ENCODE peak calls at places on chromosomes 7 and 10, in four cellular contexts. One of them, this sample, is unnamed.

GRCh38 chr7:12893292-12893691 is 205.9 kb downstream of the ARL4A start:
- DNase-seq in CD8-positive, alpha-beta memory T cell: no peak
- DNase-seq in endodermal cell: no peak
- DNase-seq in Panc1: no peak
- DNase-seq in this sample: no peak

GRCh38 chr7:156751319-156751718 is 110.7 kb downstream of the RNF32 start:
- DNase-seq in endodermal cell: no peak
- DNase-seq in Panc1: no peak
- DNase-seq in CD8-positive, alpha-beta memory T cell: no peak
- DNase-seq in this sample: peak; percentile 72

GRCh38 chr10:110725809-110726641 is 81.9 kb downstream of the RBM20 start:
- DNase-seq in CD8-positive, alpha-beta memory T cell: no peak
- DNase-seq in Panc1: no peak
- DNase-seq in endodermal cell: peak; percentile 66
- DNase-seq in this sample: no peak

GRCh38 chr7:134514663-134515062 is 12.7 kb upstream of the AKR1B10 start:
- DNase-seq in CD8-positive, alpha-beta memory T cell: peak; percentile 32
- DNase-seq in endodermal cell: no peak
- DNase-seq in Panc1: peak; percentile 62
- DNase-seq in this sample: peak; percentile 25

GRCh38 chr10:114026189-114027040 is 17.3 kb upstream of the ADRB1 start:
- DNase-seq in CD8-positive, alpha-beta memory T cell: no peak
- DNase-seq in Panc1: peak; percentile 94
- DNase-seq in endodermal cell: peak; percentile 61
- DNase-seq in this sample: peak; percentile 41

GRCh38 chr7:132435016-132435990 is 141.0 kb downstream of the PLXNA4 start:
- DNase-seq in CD8-positive, alpha-beta memory T cell: no peak
- DNase-seq in endodermal cell: no peak
- DNase-seq in Panc1: no peak
- DNase-seq in this sample: no peak

GRCh38 chr10:111837985-111838384 is 345.6 kb downstream of the GPAM start:
- DNase-seq in CD8-positive, alpha-beta memory T cell: no peak
- DNase-seq in endodermal cell: no peak
- DNase-seq in Panc1: no peak
- DNase-seq in this sample: no peak

GRCh38 chr7:40996330-40996729 is 706.6 kb downstream of the INHBA start:
- DNase-seq in endodermal cell: no peak
- DNase-seq in CD8-positive, alpha-beta memory T cell: no peak
- DNase-seq in Panc1: no peak
- DNase-seq in this sample: no peak

GRCh38 chr7:37832194-37832593 is 16.2 kb upstream of the NME8 start:
- DNase-seq in endodermal cell: no peak
- DNase-seq in CD8-positive, alpha-beta memory T cell: no peak
- DNase-seq in Panc1: no peak
- DNase-seq in this sample: no peak

GRCh38 chr10:36888925-36889573 is 236.3 kb upstream of the ANKRD30A start:
- DNase-seq in Panc1: peak; percentile 13
- DNase-seq in endodermal cell: peak; percentile 84
- DNase-seq in CD8-positive, alpha-beta memory T cell: no peak
- DNase-seq in this sample: no peak

GRCh38 chr7:50957855-50958254 is 175.2 kb upstream of the GRB10 start:
- DNase-seq in CD8-positive, alpha-beta memory T cell: no peak
- DNase-seq in Panc1: no peak
- DNase-seq in endodermal cell: no peak
- DNase-seq in this sample: no peak

GRCh38 chr7:54394877-54395276 is 147.3 kb upstream of the VSTM2A start:
- DNase-seq in CD8-positive, alpha-beta memory T cell: no peak
- DNase-seq in endodermal cell: no peak
- DNase-seq in Panc1: no peak
- DNase-seq in this sample: no peak

GRCh38 chr10:59674211-59674836 is 35.3 kb downstream of the SLC16A9 start:
- DNase-seq in Panc1: no peak
- DNase-seq in CD8-positive, alpha-beta memory T cell: no peak
- DNase-seq in endodermal cell: no peak
- DNase-seq in this sample: peak; percentile 70

GRCh38 chr7:75617634-75618234 is 121.0 kb downstream of the HIP1 start:
- DNase-seq in Panc1: no peak
- DNase-seq in CD8-positive, alpha-beta memory T cell: peak; percentile 72
- DNase-seq in endodermal cell: no peak
- DNase-seq in this sample: no peak

GRCh38 chr7:73850781-73851207 is 8.5 kb upstream of the METTL27 start:
- DNase-seq in endodermal cell: no peak
- DNase-seq in Panc1: peak; percentile 96
- DNase-seq in CD8-positive, alpha-beta memory T cell: no peak
- DNase-seq in this sample: peak; percentile 97

GRCh38 chr10:78028438-78029293 is 649 bp downstream of the POLR3A start:
- DNase-seq in endodermal cell: no peak
- DNase-seq in Panc1: no peak
- DNase-seq in CD8-positive, alpha-beta memory T cell: peak; percentile 34
- DNase-seq in this sample: no peak

GRCh38 chr7:98110249-98111022 is 3.8 kb downstream of the LMTK2 start:
- DNase-seq in Panc1: no peak
- DNase-seq in CD8-positive, alpha-beta memory T cell: no peak
- DNase-seq in endodermal cell: no peak
- DNase-seq in this sample: no peak

GRCh38 chr10:18658301-18658991 is 785 bp upstream of the ARL5B start:
- DNase-seq in CD8-positive, alpha-beta memory T cell: no peak
- DNase-seq in endodermal cell: no peak
- DNase-seq in Panc1: no peak
- DNase-seq in this sample: no peak

GRCh38 chr10:14534152-14534551 is 203.4 kb upstream of the FRMD4A start:
- DNase-seq in Panc1: no peak
- DNase-seq in CD8-positive, alpha-beta memory T cell: no peak
- DNase-seq in endodermal cell: no peak
- DNase-seq in this sample: no peak

GRCh38 chr10:112330607-112331160 is 43.2 kb upstream of the ACSL5 start:
- DNase-seq in CD8-positive, alpha-beta memory T cell: no peak
- DNase-seq in Panc1: no peak
- DNase-seq in endodermal cell: no peak
- DNase-seq in this sample: no peak

GRCh38 chr10:73796766-73797165 is 11.4 kb downstream of the ZSWIM8 start:
- DNase-seq in CD8-positive, alpha-beta memory T cell: no peak
- DNase-seq in Panc1: no peak
- DNase-seq in endodermal cell: no peak
- DNase-seq in this sample: no peak

GRCh38 chr7:142177869-142178268 is 66.4 kb downstream of the MGAM2 start:
- DNase-seq in CD8-positive, alpha-beta memory T cell: no peak
- DNase-seq in Panc1: no peak
- DNase-seq in endodermal cell: no peak
- DNase-seq in this sample: no peak

GRCh38 chr10:124149681-124150080 is 56.3 kb upstream of the CHST15 start:
- DNase-seq in Panc1: no peak
- DNase-seq in endodermal cell: peak; percentile 44
- DNase-seq in CD8-positive, alpha-beta memory T cell: no peak
- DNase-seq in this sample: no peak

GRCh38 chr7:30750574-30751256 is 1.2 kb upstream of the INMT start:
- DNase-seq in endodermal cell: peak; percentile 38
- DNase-seq in CD8-positive, alpha-beta memory T cell: no peak
- DNase-seq in Panc1: no peak
- DNase-seq in this sample: peak; percentile 86

GRCh38 chr10:112805701-112806100 is 144.3 kb upstream of the TCF7L2 start:
- DNase-seq in endodermal cell: no peak
- DNase-seq in CD8-positive, alpha-beta memory T cell: no peak
- DNase-seq in Panc1: no peak
- DNase-seq in this sample: no peak

GRCh38 chr10:11578802-11579255 is 32.6 kb downstream of the USP6NL start:
- DNase-seq in Panc1: no peak
- DNase-seq in CD8-positive, alpha-beta memory T cell: no peak
- DNase-seq in endodermal cell: no peak
- DNase-seq in this sample: no peak

GRCh38 chr7:66055321-66055956 is 20.2 kb upstream of the ASL start:
- DNase-seq in CD8-positive, alpha-beta memory T cell: no peak
- DNase-seq in endodermal cell: no peak
- DNase-seq in Panc1: no peak
- DNase-seq in this sample: peak; percentile 25

GRCh38 chr7:73647725-73648592 is 19.7 kb upstream of the VPS37D start:
- DNase-seq in Panc1: no peak
- DNase-seq in CD8-positive, alpha-beta memory T cell: peak; percentile 23
- DNase-seq in endodermal cell: peak; percentile 82
- DNase-seq in this sample: no peak

GRCh38 chr7:152617056-152617455 is 58.9 kb downstream of the XRCC2 start:
- DNase-seq in CD8-positive, alpha-beta memory T cell: no peak
- DNase-seq in endodermal cell: no peak
- DNase-seq in Panc1: peak; percentile 12
- DNase-seq in this sample: no peak

GRCh38 chr7:147523056-147523455 is 1067.5 kb upstream of the C7orf33 start:
- DNase-seq in CD8-positive, alpha-beta memory T cell: no peak
- DNase-seq in Panc1: no peak
- DNase-seq in endodermal cell: no peak
- DNase-seq in this sample: no peak
- H3K4me3 ChIP-seq in CD8-positive, alpha-beta memory T cell: no peak overlapping the region
- H3K4me3 ChIP-seq in Panc1: no peak overlapping the region
- H3K4me3 ChIP-seq in endodermal cell: no peak overlapping the region
- H3K4me3 ChIP-seq in this sample: no peak overlapping the region

DNA sequence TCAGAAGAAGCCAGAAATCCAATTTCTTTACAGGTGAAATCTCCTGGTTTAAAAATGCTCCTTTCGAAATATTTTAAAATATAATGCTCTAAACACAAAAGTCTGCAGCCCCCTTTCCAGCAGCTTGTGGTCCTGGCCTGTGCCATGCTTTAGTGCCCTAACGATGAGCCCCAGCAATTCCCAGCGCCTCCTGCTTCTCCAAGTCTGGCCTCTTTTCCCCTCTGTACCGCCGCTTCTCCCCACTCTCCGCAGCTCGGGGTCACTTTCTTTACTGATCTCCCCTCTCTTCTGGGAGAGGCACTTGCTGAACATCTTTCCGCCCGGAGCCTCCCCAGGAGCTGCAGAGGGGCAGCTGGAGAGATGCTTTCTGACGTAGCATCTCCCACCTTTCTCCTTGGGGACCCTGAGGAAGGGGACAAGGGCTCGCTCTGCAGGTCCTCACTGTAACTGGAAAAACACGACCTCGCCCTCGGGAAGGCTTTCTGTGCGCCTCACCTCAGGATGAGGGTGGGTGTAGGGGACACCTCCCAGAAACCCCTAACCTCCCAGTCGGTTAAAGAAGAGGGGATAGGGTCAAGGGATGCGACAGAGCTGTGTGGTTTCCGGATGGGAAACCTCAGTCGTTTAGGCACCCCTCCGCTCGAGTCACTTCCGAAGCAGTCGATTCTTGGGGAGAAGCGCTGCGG is 544 bp upstream of the INA start:
- DNase-seq in endodermal cell: peak; percentile 57
- DNase-seq in CD8-positive, alpha-beta memory T cell: no peak
- DNase-seq in Panc1: no peak
- DNase-seq in this sample: no peak
- H3K4me3 ChIP-seq in endodermal cell: peak overlapping the region; percentile 72
- H3K4me3 ChIP-seq in CD8-positive, alpha-beta memory T cell: no peak overlapping the region
- H3K4me3 ChIP-seq in Panc1: peak overlapping the region; percentile 12
- H3K4me3 ChIP-seq in this sample: peak overlapping the region; percentile 44

GRCh38 chr10:31051703-31052102 is 20.0 kb upstream of the ZNF438 start:
- DNase-seq in Panc1: no peak
- DNase-seq in endodermal cell: no peak
- DNase-seq in CD8-positive, alpha-beta memory T cell: no peak
- DNase-seq in this sample: no peak
- H3K4me3 ChIP-seq in Panc1: no peak overlapping the region
- H3K4me3 ChIP-seq in endodermal cell: no peak overlapping the region
- H3K4me3 ChIP-seq in CD8-positive, alpha-beta memory T cell: no peak overlapping the region
- H3K4me3 ChIP-seq in this sample: no peak overlapping the region

GRCh38 chr7:130909161-130909836 is 175.3 kb upstream of the KLF14 start:
- DNase-seq in CD8-positive, alpha-beta memory T cell: no peak
- DNase-seq in endodermal cell: no peak
- DNase-seq in Panc1: no peak
- DNase-seq in this sample: no peak

GRCh38 chr7:130908345-130909160 is 174.5 kb upstream of the KLF14 start:
- DNase-seq in Panc1: peak; percentile 92
- DNase-seq in CD8-positive, alpha-beta memory T cell: no peak
- DNase-seq in endodermal cell: no peak
- DNase-seq in this sample: no peak

GRCh38 chr7:130910949-130911944 is 177.2 kb upstream of the KLF14 start:
- DNase-seq in Panc1: peak; percentile 76
- DNase-seq in CD8-positive, alpha-beta memory T cell: no peak
- DNase-seq in endodermal cell: peak; percentile 71
- DNase-seq in this sample: no peak

GRCh38 chr7:130912086-130912909 is 178.3 kb upstream of the KLF14 start:
- DNase-seq in CD8-positive, alpha-beta memory T cell: peak; percentile 28
- DNase-seq in Panc1: peak; percentile 88
- DNase-seq in endodermal cell: no peak
- DNase-seq in this sample: no peak

DNA sequence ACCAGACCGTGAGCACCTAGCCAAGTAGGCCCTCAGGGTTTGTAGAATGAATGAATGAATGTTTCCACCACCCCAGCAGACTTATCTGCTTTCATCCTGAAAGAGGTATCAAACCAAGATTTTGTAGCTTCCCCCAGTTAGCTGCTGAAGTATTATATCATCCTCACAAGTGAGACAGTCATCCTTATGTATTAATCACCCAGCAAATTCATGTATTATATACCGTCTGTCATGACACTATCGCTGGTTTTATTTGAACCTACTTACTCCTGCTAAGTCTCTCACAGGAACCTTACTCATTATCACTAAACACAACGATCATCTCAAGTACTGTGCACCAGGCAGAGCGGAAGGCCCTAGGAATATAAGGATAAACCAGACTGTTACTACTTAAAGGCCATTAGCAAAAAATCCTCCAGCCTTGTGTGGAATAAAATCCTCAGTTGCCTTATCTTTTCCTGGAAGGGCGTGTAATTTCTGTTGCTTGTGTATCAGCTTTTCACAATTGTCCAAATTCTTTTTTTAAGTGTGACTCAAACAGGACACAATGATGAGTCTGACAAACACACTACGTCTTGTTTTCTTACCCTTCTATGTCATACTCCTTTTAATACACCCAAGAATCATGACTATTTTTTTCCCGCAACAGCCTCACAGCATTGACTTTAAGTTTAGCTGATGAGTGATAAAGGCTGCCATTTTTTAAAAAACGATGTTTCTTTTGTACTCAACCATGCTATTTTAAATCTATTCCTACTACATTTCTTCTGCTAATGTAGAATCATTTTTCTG is 176.1 kb upstream of the KLF14 start:
- DNase-seq in CD8-positive, alpha-beta memory T cell: no peak
- DNase-seq in endodermal cell: no peak
- DNase-seq in Panc1: peak; percentile 84
- DNase-seq in this sample: no peak
- H3K4me3 ChIP-seq in CD8-positive, alpha-beta memory T cell: no peak overlapping the region
- H3K4me3 ChIP-seq in endodermal cell: no peak overlapping the region
- H3K4me3 ChIP-seq in Panc1: peak overlapping the region; percentile 82
- H3K4me3 ChIP-seq in this sample: peak overlapping the region; percentile 61